ENCODE peak calls at places on chromosomes 12 and 14, in eight cellular contexts. One of them, this sample, is unnamed.

GRCh38 chr14:100587248-100587762 is at the start of gene BEGAIN:
- DNase-seq in uterus: no peak
- DNase-seq in right cardiac atrium: peak
- DNase-seq in prostate gland: no peak
- DNase-seq in heart left ventricle: no peak
- DNase-seq in hepatocyte: no peak
- DNase-seq in colonic mucosa: no peak
- DNase-seq in PC-3: no peak
- DNase-seq in this sample: no peak

GRCh38 chr12:110501378-110501721 is 561 bp downstream of the VPS29 start:
- DNase-seq in prostate gland: peak
- DNase-seq in right cardiac atrium: peak
- DNase-seq in colonic mucosa: peak
- DNase-seq in hepatocyte: peak
- DNase-seq in heart left ventricle: no peak
- DNase-seq in PC-3: peak
- DNase-seq in uterus: no peak
- DNase-seq in this sample: peak

GRCh38 chr12:41683513-41683912 is 461.2 kb downstream of the GXYLT1 start:
- DNase-seq in heart left ventricle: no peak
- DNase-seq in colonic mucosa: no peak
- DNase-seq in right cardiac atrium: no peak
- DNase-seq in hepatocyte: no peak
- DNase-seq in prostate gland: no peak
- DNase-seq in uterus: no peak
- DNase-seq in PC-3: no peak
- DNase-seq in this sample: no peak

GRCh38 chr14:44168566-44168965 is 338.5 kb downstream of the FSCB start:
- DNase-seq in uterus: no peak
- DNase-seq in PC-3: no peak
- DNase-seq in heart left ventricle: no peak
- DNase-seq in prostate gland: no peak
- DNase-seq in right cardiac atrium: no peak
- DNase-seq in hepatocyte: no peak
- DNase-seq in colonic mucosa: no peak
- DNase-seq in this sample: no peak

GRCh38 chr12:90936230-90937005 is 18.6 kb downstream of the CCER1 start:
- DNase-seq in colonic mucosa: no peak
- DNase-seq in PC-3: peak
- DNase-seq in heart left ventricle: no peak
- DNase-seq in uterus: no peak
- DNase-seq in prostate gland: no peak
- DNase-seq in right cardiac atrium: no peak
- DNase-seq in hepatocyte: no peak
- DNase-seq in this sample: no peak

GRCh38 chr12:79058342-79058741 is 193.8 kb downstream of the SYT1 start:
- DNase-seq in colonic mucosa: no peak
- DNase-seq in heart left ventricle: no peak
- DNase-seq in hepatocyte: no peak
- DNase-seq in PC-3: peak
- DNase-seq in uterus: no peak
- DNase-seq in prostate gland: no peak
- DNase-seq in right cardiac atrium: no peak
- DNase-seq in this sample: peak

GRCh38 chr12:74526535-74526934 is 11.1 kb upstream of the ATXN7L3B start:
- DNase-seq in heart left ventricle: no peak
- DNase-seq in hepatocyte: no peak
- DNase-seq in colonic mucosa: no peak
- DNase-seq in PC-3: no peak
- DNase-seq in prostate gland: no peak
- DNase-seq in right cardiac atrium: no peak
- DNase-seq in uterus: no peak
- DNase-seq in this sample: no peak

GRCh38 chr14:87102979-87103378 is 890.0 kb downstream of the GALC start:
- DNase-seq in heart left ventricle: no peak
- DNase-seq in uterus: no peak
- DNase-seq in hepatocyte: peak
- DNase-seq in PC-3: no peak
- DNase-seq in prostate gland: no peak
- DNase-seq in right cardiac atrium: no peak
- DNase-seq in colonic mucosa: no peak
- DNase-seq in this sample: no peak

GRCh38 chr12:78210894-78211302 is 380.2 kb downstream of the NAV3 start:
- DNase-seq in right cardiac atrium: no peak
- DNase-seq in uterus: peak
- DNase-seq in prostate gland: no peak
- DNase-seq in heart left ventricle: no peak
- DNase-seq in PC-3: peak
- DNase-seq in colonic mucosa: no peak
- DNase-seq in hepatocyte: peak
- DNase-seq in this sample: peak

GRCh38 chr12:23731493-23731892 is 218.0 kb downstream of the SOX5 start:
- DNase-seq in hepatocyte: no peak
- DNase-seq in PC-3: no peak
- DNase-seq in prostate gland: no peak
- DNase-seq in heart left ventricle: no peak
- DNase-seq in uterus: no peak
- DNase-seq in colonic mucosa: no peak
- DNase-seq in right cardiac atrium: no peak
- DNase-seq in this sample: no peak

GRCh38 chr12:108570743-108571603 is 8.6 kb downstream of the ISCU start:
- DNase-seq in colonic mucosa: peak
- DNase-seq in PC-3: peak
- DNase-seq in hepatocyte: no peak
- DNase-seq in uterus: no peak
- DNase-seq in right cardiac atrium: no peak
- DNase-seq in prostate gland: no peak
- DNase-seq in heart left ventricle: no peak
- DNase-seq in this sample: no peak

GRCh38 chr14:68518910-68519686 is 273.8 kb downstream of the ZFP36L1 start:
- DNase-seq in heart left ventricle: no peak
- DNase-seq in uterus: peak
- DNase-seq in hepatocyte: peak
- DNase-seq in right cardiac atrium: peak
- DNase-seq in colonic mucosa: no peak
- DNase-seq in PC-3: no peak
- DNase-seq in prostate gland: no peak
- DNase-seq in this sample: no peak
- H3K27ac ChIP-seq in heart left ventricle: peak
- H3K27ac ChIP-seq in uterus: peak
- H3K27ac ChIP-seq in hepatocyte: peak
- H3K27ac ChIP-seq in right cardiac atrium: peak
- H3K27ac ChIP-seq in colonic mucosa: no peak
- H3K27ac ChIP-seq in PC-3: no peak
- H3K27ac ChIP-seq in prostate gland: no peak
- H3K27ac ChIP-seq in this sample: peak

GRCh38 chr14:74550071-74550470 is 56.5 kb downstream of the ISCA2 start:
- DNase-seq in colonic mucosa: no peak
- DNase-seq in right cardiac atrium: no peak
- DNase-seq in PC-3: no peak
- DNase-seq in uterus: no peak
- DNase-seq in prostate gland: no peak
- DNase-seq in hepatocyte: no peak
- DNase-seq in heart left ventricle: peak
- DNase-seq in this sample: no peak
- H3K27ac ChIP-seq in colonic mucosa: no peak
- H3K27ac ChIP-seq in right cardiac atrium: no peak
- H3K27ac ChIP-seq in PC-3: no peak
- H3K27ac ChIP-seq in uterus: no peak
- H3K27ac ChIP-seq in prostate gland: no peak
- H3K27ac ChIP-seq in hepatocyte: no peak
- H3K27ac ChIP-seq in heart left ventricle: no peak
- H3K27ac ChIP-seq in this sample: peak

GRCh38 chr12:13033266-13033875 is 10.8 kb upstream of the FAM234B start:
- DNase-seq in prostate gland: no peak
- DNase-seq in PC-3: no peak
- DNase-seq in heart left ventricle: no peak
- DNase-seq in hepatocyte: no peak
- DNase-seq in colonic mucosa: no peak
- DNase-seq in uterus: no peak
- DNase-seq in right cardiac atrium: no peak
- DNase-seq in this sample: no peak
- H3K27ac ChIP-seq in prostate gland: no peak
- H3K27ac ChIP-seq in PC-3: no peak
- H3K27ac ChIP-seq in heart left ventricle: no peak
- H3K27ac ChIP-seq in hepatocyte: no peak
- H3K27ac ChIP-seq in colonic mucosa: no peak
- H3K27ac ChIP-seq in uterus: no peak
- H3K27ac ChIP-seq in right cardiac atrium: no peak
- H3K27ac ChIP-seq in this sample: no peak

GRCh38 chr14:37251778-37252177 is 54.0 kb downstream of the MIPOL1 start:
- DNase-seq in colonic mucosa: no peak
- DNase-seq in right cardiac atrium: no peak
- DNase-seq in PC-3: peak
- DNase-seq in heart left ventricle: no peak
- DNase-seq in uterus: no peak
- DNase-seq in hepatocyte: no peak
- DNase-seq in prostate gland: no peak
- DNase-seq in this sample: no peak
- H3K27ac ChIP-seq in colonic mucosa: no peak
- H3K27ac ChIP-seq in right cardiac atrium: no peak
- H3K27ac ChIP-seq in PC-3: no peak
- H3K27ac ChIP-seq in heart left ventricle: no peak
- H3K27ac ChIP-seq in uterus: no peak
- H3K27ac ChIP-seq in hepatocyte: no peak
- H3K27ac ChIP-seq in prostate gland: peak
- H3K27ac ChIP-seq in this sample: no peak

GRCh38 chr12:131219173-131220006 is 265.7 kb downstream of the ADGRD1 start:
- DNase-seq in hepatocyte: no peak
- DNase-seq in heart left ventricle: no peak
- DNase-seq in PC-3: no peak
- DNase-seq in right cardiac atrium: no peak
- DNase-seq in uterus: no peak
- DNase-seq in prostate gland: no peak
- DNase-seq in colonic mucosa: no peak
- DNase-seq in this sample: no peak

GRCh38 chr12:131222271-131223139 is 268.8 kb downstream of the ADGRD1 start:
- DNase-seq in colonic mucosa: no peak
- DNase-seq in prostate gland: no peak
- DNase-seq in uterus: no peak
- DNase-seq in right cardiac atrium: no peak
- DNase-seq in hepatocyte: no peak
- DNase-seq in PC-3: no peak
- DNase-seq in heart left ventricle: no peak
- DNase-seq in this sample: no peak

GRCh38 chr12:131221946-131222249 is 268.2 kb downstream of the ADGRD1 start:
- DNase-seq in colonic mucosa: no peak
- DNase-seq in right cardiac atrium: no peak
- DNase-seq in heart left ventricle: no peak
- DNase-seq in prostate gland: no peak
- DNase-seq in hepatocyte: no peak
- DNase-seq in uterus: no peak
- DNase-seq in PC-3: no peak
- DNase-seq in this sample: no peak

GRCh38 chr12:131220007-131220685 is 266.4 kb downstream of the ADGRD1 start:
- DNase-seq in heart left ventricle: no peak
- DNase-seq in prostate gland: no peak
- DNase-seq in colonic mucosa: no peak
- DNase-seq in PC-3: no peak
- DNase-seq in uterus: no peak
- DNase-seq in hepatocyte: no peak
- DNase-seq in right cardiac atrium: no peak
- DNase-seq in this sample: no peak

GRCh38 chr12:131221061-131221945 is 267.6 kb downstream of the ADGRD1 start:
- DNase-seq in uterus: no peak
- DNase-seq in prostate gland: no peak
- DNase-seq in PC-3: no peak
- DNase-seq in right cardiac atrium: no peak
- DNase-seq in hepatocyte: no peak
- DNase-seq in heart left ventricle: no peak
- DNase-seq in colonic mucosa: no peak
- DNase-seq in this sample: no peak
- H3K27ac ChIP-seq in uterus: no peak
- H3K27ac ChIP-seq in prostate gland: no peak
- H3K27ac ChIP-seq in PC-3: no peak
- H3K27ac ChIP-seq in right cardiac atrium: no peak
- H3K27ac ChIP-seq in hepatocyte: no peak
- H3K27ac ChIP-seq in heart left ventricle: no peak
- H3K27ac ChIP-seq in colonic mucosa: no peak
- H3K27ac ChIP-seq in this sample: no peak

This sample was measured in epithelial cell of prostate.